ENCODE peak calls at places on chromosome 11, in four cellular contexts. One of them, this sample, is unnamed.

GRCh38 chr11:119493712-119494111 is 70.7 kb upstream of the THY1 start:
- DNase-seq in stimulated activated CD4-positive, alpha-beta T cell treated with anti-CD3 and anti-CD28 coated beads, Interleukin-12 subunit alpha, Interleukin-12 subunit beta, amount 100 ng/mL, for 4 hours: no peak
- DNase-seq in GM23248: peak
- DNase-seq in GM13977: no peak
- DNase-seq in this sample: peak

GRCh38 chr11:27018902-27019544 is 21.6 kb upstream of the BBOX1 start:
- DNase-seq in stimulated activated CD4-positive, alpha-beta T cell treated with anti-CD3 and anti-CD28 coated beads, Interleukin-12 subunit alpha, Interleukin-12 subunit beta, amount 100 ng/mL, for 4 hours: no peak
- DNase-seq in GM23248: no peak
- DNase-seq in GM13977: no peak
- DNase-seq in this sample: peak

GRCh38 chr11:62542111-62542745 is 4.4 kb downstream of the AHNAK start:
- DNase-seq in stimulated activated CD4-positive, alpha-beta T cell treated with anti-CD3 and anti-CD28 coated beads, Interleukin-12 subunit alpha, Interleukin-12 subunit beta, amount 100 ng/mL, for 4 hours: no peak
- DNase-seq in GM23248: no peak
- DNase-seq in GM13977: peak
- DNase-seq in this sample: no peak

GRCh38 chr11:121082670-121083069 is 18.4 kb upstream of the TECTA start:
- DNase-seq in stimulated activated CD4-positive, alpha-beta T cell treated with anti-CD3 and anti-CD28 coated beads, Interleukin-12 subunit alpha, Interleukin-12 subunit beta, amount 100 ng/mL, for 4 hours: no peak
- DNase-seq in GM23248: peak
- DNase-seq in GM13977: no peak
- DNase-seq in this sample: peak

GRCh38 chr11:68665471-68665870 is 18.9 kb upstream of the GAL start:
- DNase-seq in stimulated activated CD4-positive, alpha-beta T cell treated with anti-CD3 and anti-CD28 coated beads, Interleukin-12 subunit alpha, Interleukin-12 subunit beta, amount 100 ng/mL, for 4 hours: no peak
- DNase-seq in GM23248: no peak
- DNase-seq in GM13977: no peak
- DNase-seq in this sample: no peak

GRCh38 chr11:125165664-125166346 is 1.3 kb downstream of the PKNOX2 start:
- DNase-seq in stimulated activated CD4-positive, alpha-beta T cell treated with anti-CD3 and anti-CD28 coated beads, Interleukin-12 subunit alpha, Interleukin-12 subunit beta, amount 100 ng/mL, for 4 hours: no peak
- DNase-seq in GM23248: peak
- DNase-seq in GM13977: peak
- DNase-seq in this sample: no peak

GRCh38 chr11:128734439-128735224 is 40.8 kb downstream of the FLI1 start:
- DNase-seq in stimulated activated CD4-positive, alpha-beta T cell treated with anti-CD3 and anti-CD28 coated beads, Interleukin-12 subunit alpha, Interleukin-12 subunit beta, amount 100 ng/mL, for 4 hours: no peak
- DNase-seq in GM23248: no peak
- DNase-seq in GM13977: no peak
- DNase-seq in this sample: no peak

GRCh38 chr11:132587716-132588115 is 944.6 kb downstream of the OPCML start:
- DNase-seq in stimulated activated CD4-positive, alpha-beta T cell treated with anti-CD3 and anti-CD28 coated beads, Interleukin-12 subunit alpha, Interleukin-12 subunit beta, amount 100 ng/mL, for 4 hours: no peak
- DNase-seq in GM23248: no peak
- DNase-seq in GM13977: no peak
- DNase-seq in this sample: no peak

GRCh38 chr11:128796275-128796674 is 70.8 kb downstream of the KCNJ1 start:
- DNase-seq in stimulated activated CD4-positive, alpha-beta T cell treated with anti-CD3 and anti-CD28 coated beads, Interleukin-12 subunit alpha, Interleukin-12 subunit beta, amount 100 ng/mL, for 4 hours: no peak
- DNase-seq in GM23248: peak
- DNase-seq in GM13977: peak
- DNase-seq in this sample: no peak

GRCh38 chr11:61632096-61632495 is 48.1 kb upstream of the DAGLA start:
- DNase-seq in stimulated activated CD4-positive, alpha-beta T cell treated with anti-CD3 and anti-CD28 coated beads, Interleukin-12 subunit alpha, Interleukin-12 subunit beta, amount 100 ng/mL, for 4 hours: no peak
- DNase-seq in GM23248: no peak
- DNase-seq in GM13977: no peak
- DNase-seq in this sample: peak

GRCh38 chr11:7673724-7674434 is 579 bp upstream of the CYB5R2 start:
- DNase-seq in stimulated activated CD4-positive, alpha-beta T cell treated with anti-CD3 and anti-CD28 coated beads, Interleukin-12 subunit alpha, Interleukin-12 subunit beta, amount 100 ng/mL, for 4 hours: peak
- DNase-seq in GM23248: peak
- DNase-seq in GM13977: peak
- DNase-seq in this sample: peak